ENCODE peak calls at places on chromosomes 1 and 21, in eight cellular contexts. N is RWPE1; B is kidney; A is SK-N-SH; Q is astrocyte of the cerebellum; H is heart left ventricle; G is CD4-positive, alpha-beta T cell; X is adrenal gland. F is an unnamed sample.
A peak's percentile ranks its signal among the peaks of the same experiment; 100 is the strongest.

GRCh38 chr1:150528997-150529396 is 13.4 kb downstream of the FALEC start:
- DNase-seq in H (no peak), B (no peak), A (no peak), N (no peak), Q (peak; percentile 68), G (no peak), X (no peak), F (no peak)

GRCh38 chr21:39620856-39621255 is 8.1 kb downstream of the B3GALT5 start:
- DNase-seq in B (no peak), X (no peak), G (no peak), A (no peak), H (no peak), N (no peak), Q (no peak), F (no peak)

GRCh38 chr1:9061949-9062555 is 7.4 kb downstream of the SLC2A5 start:
- DNase-seq in Q (peak; percentile 47), H (no peak), G (no peak), X (no peak), B (no peak), N (no peak), A (no peak), F (no peak)

GRCh38 chr1:57307382-57307781 is 116.5 kb downstream of the DAB1 start:
- DNase-seq in B (no peak), X (no peak), Q (no peak), G (peak; percentile 49), A (peak; percentile 7), H (peak; percentile 46), N (peak; percentile 5), F (peak; percentile 16)

GRCh38 chr1:20142001-20142710 is 3.0 kb downstream of the PLA2G2F start:
- DNase-seq in Q (no peak), G (no peak), A (no peak), H (no peak), N (no peak), B (peak; percentile 53), X (no peak), F (no peak)

GRCh38 chr1:201266774-201267173 is 16.5 kb upstream of the PKP1 start:
- DNase-seq in N (peak; percentile 95), X (peak; percentile 25), Q (peak; percentile 66), B (no peak), H (no peak), A (no peak), G (no peak), F (peak; percentile 6)

GRCh38 chr1:58788259-58788658 is 4.4 kb upstream of the JUN start:
- DNase-seq in B (no peak), N (no peak), G (no peak), A (no peak), X (no peak), Q (no peak), H (no peak), F (no peak)

GRCh38 chr1:1297802-1298424 is 9.8 kb downstream of the ACAP3 start:
- DNase-seq in N (no peak), H (no peak), G (no peak), X (no peak), A (no peak), Q (no peak), B (no peak), F (no peak)

GRCh38 chr21:41758550-41758949 is 8.3 kb downstream of the RIPK4 start:
- DNase-seq in A (no peak), N (no peak), Q (no peak), X (no peak), G (no peak), H (no peak), B (no peak), F (no peak)

GRCh38 chr1:228145498-228146425 is 4.0 kb upstream of the GJC2 start:
- DNase-seq in Q (no peak), N (no peak), H (no peak), X (peak; percentile 48), A (peak; percentile 14), G (no peak), B (peak; percentile 64), F (no peak)

GRCh38 chr1:111238056-111238795 is 10.7 kb downstream of the CHI3L2 start:
- DNase-seq in G (no peak), B (no peak), A (no peak), N (no peak), Q (no peak), H (no peak), X (no peak), F (no peak)

GRCh38 chr1:106022312-106022902 is 1034.1 kb upstream of the PRMT6 start:
- DNase-seq in G (no peak), B (no peak), X (no peak), N (peak; percentile 12), H (no peak), A (no peak), Q (no peak), F (no peak)

GRCh38 chr21:15094706-15095105 is 29.9 kb upstream of the NRIP1 start:
- DNase-seq in N (no peak), B (no peak), X (no peak), G (no peak), H (no peak), A (no peak), Q (no peak), F (no peak)

GRCh38 chr1:14687147-14687546 is 88.7 kb downstream of the KAZN start:
- DNase-seq in Q (no peak), G (no peak), A (no peak), B (no peak), X (no peak), H (no peak), N (no peak), F (no peak)

GRCh38 chr1:23591460-23592208 is 32.3 kb upstream of the ID3 start:
- DNase-seq in X (no peak), N (no peak), Q (no peak), G (no peak), B (no peak), A (no peak), H (peak; percentile 46), F (no peak)

GRCh38 chr1:12112711-12113161 is 49.6 kb downstream of the TNFRSF8 start:
- DNase-seq in Q (no peak), B (no peak), A (no peak), H (peak; percentile 41), G (no peak), N (no peak), X (no peak), F (no peak)

GRCh38 chr1:105416246-105416645 is 1640.2 kb upstream of the PRMT6 start:
- DNase-seq in B (no peak), N (no peak), G (no peak), H (no peak), X (no peak), Q (no peak), A (no peak), F (no peak)

GRCh38 chr1:22188914-22189313 is 46.0 kb upstream of the WNT4 start:
- DNase-seq in X (no peak), A (no peak), G (no peak), H (no peak), Q (no peak), B (no peak), N (no peak), F (no peak)
- TF ChIP-seq CTCF in X (no peak), A (no peak), G (no peak), H (no peak), Q (no peak), B (no peak), N (no peak), F (no peak)

DNA sequence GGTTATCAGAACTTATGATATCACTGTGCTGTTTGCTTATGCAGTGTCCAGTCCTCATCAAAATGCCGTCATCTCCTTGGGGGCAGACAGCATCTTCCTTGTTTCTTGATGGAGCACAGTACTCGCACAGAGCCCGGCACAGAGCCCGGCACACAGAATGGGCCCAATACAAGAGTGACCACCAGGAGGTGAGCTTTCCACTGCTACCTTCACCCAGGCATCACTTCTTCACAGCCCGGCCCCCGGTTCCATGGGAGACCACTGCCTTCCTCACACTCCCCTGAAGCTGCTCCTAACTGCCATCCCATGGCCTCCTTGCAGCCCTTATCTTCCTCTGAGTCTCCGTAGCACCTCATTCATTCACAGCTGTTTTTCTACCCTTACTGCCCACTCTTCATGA is 94.0 kb downstream of the TNR start:
- DNase-seq in N (no peak), A (no peak), Q (no peak), H (no peak), X (no peak), B (no peak), G (no peak), F (no peak)
- TF ChIP-seq CTCF in N (no peak), A (no peak), Q (no peak), H (no peak), X (no peak), B (no peak), G (no peak), F (no peak)

GRCh38 chr1:151593651-151594625 is 17.9 kb upstream of the SNX27 start:
- DNase-seq in N (peak; percentile 74), G (peak; percentile 81), Q (no peak), X (peak; percentile 89), B (peak; percentile 90), H (peak; percentile 71), A (peak; percentile 80), F (peak; percentile 97)

GRCh38 chr1:151590961-151591360 is 20.9 kb upstream of the SNX27 start:
- DNase-seq in Q (no peak), A (no peak), N (no peak), B (no peak), X (no peak), G (no peak), H (no peak), F (no peak)

GRCh38 chr1:151596166-151596933 is 15.5 kb upstream of the SNX27 start:
- DNase-seq in H (no peak), X (no peak), N (peak; percentile 54), G (no peak), A (peak; percentile 56), B (peak; percentile 77), Q (no peak), F (no peak)
- TF ChIP-seq CTCF in H (no peak), X (no peak), N (no peak), G (no peak), A (no peak), B (no peak), Q (no peak), F (no peak)

GRCh38 chr1:115134231-115134630 is 44.9 kb upstream of the TSPAN2 start:
- DNase-seq in N (no peak), Q (no peak), H (no peak), G (no peak), B (no peak), A (no peak), X (no peak), F (no peak)

GRCh38 chr1:115134850-115135484 is 45.7 kb upstream of the TSPAN2 start:
- DNase-seq in Q (peak; percentile 45), X (no peak), H (no peak), G (no peak), N (peak; percentile 55), A (no peak), B (no peak), F (no peak)

GRCh38 chr1:115136106-115136505 is 46.8 kb upstream of the TSPAN2 start:
- DNase-seq in B (no peak), N (no peak), A (no peak), Q (no peak), G (no peak), X (no peak), H (no peak), F (no peak)

GRCh38 chr1:115136706-115137105 is 47.4 kb upstream of the TSPAN2 start:
- DNase-seq in B (no peak), X (no peak), G (no peak), N (no peak), H (no peak), A (no peak), Q (no peak), F (no peak)

DNA sequence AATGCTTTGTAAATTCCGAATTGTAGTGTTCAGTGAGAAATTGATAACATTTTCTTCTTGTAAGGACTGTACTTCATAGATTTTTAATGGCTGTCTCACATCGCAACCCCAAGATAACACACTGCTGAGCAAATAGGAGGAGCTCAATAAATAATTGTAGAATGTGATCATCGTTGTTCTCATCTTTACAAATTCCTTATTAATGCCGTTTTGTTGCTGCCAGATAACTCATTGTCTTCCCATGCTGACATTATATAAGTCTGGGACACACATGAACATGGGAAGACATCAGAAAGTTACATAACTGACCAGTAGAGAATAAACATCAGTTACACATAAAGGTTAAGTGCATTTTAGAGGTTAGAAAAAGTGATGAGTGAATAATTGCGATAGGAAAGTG is 46.4 kb upstream of the TSPAN2 start:
- DNase-seq in B (no peak), Q (no peak), H (no peak), N (no peak), A (no peak), X (no peak), G (no peak), F (no peak)
- TF ChIP-seq CTCF in B (no peak), Q (no peak), H (no peak), N (no peak), A (no peak), X (no peak), G (no peak), F (no peak)